ENCODE peak calls at places on chromosome 16, in five cellular contexts. M is cardiac muscle cell, B is adrenal gland, E is HFF-Myc, J is NB4. H is an unnamed sample.

GRCh38 chr16:81148277-81148676 is 52.1 kb upstream of the GCSH start:
- DNase-seq in J (no peak), E (no peak), M (no peak), B (no peak), H (no peak)

GRCh38 chr16:87068751-87069150 is 248.4 kb downstream of the C16orf95 start:
- DNase-seq in J (no peak), B (no peak), E (no peak), M (no peak), H (no peak)

GRCh38 chr16:50244504-50245416 is 21.6 kb upstream of the ADCY7 start:
- DNase-seq in E (no peak), B (no peak), J (no peak), M (no peak), H (no peak)

GRCh38 chr16:85940214-85940613 is 41.3 kb downstream of the IRF8 start:
- DNase-seq in E (no peak), M (no peak), B (no peak), J (no peak), H (no peak)

GRCh38 chr16:1773703-1774455 is 945 bp upstream of the MRPS34 start:
- DNase-seq in E (no peak), M (no peak), B (no peak), J (peak), H (no peak)

GRCh38 chr16:69329369-69330285 is 761 bp downstream of the PDF start:
- DNase-seq in J (no peak), B (no peak), E (no peak), M (no peak), H (no peak)

GRCh38 chr16:9061358-9061813 is 30.1 kb upstream of the HAPSTR1 start:
- DNase-seq in B (no peak), M (peak), J (no peak), E (no peak), H (no peak)

GRCh38 chr16:74751658-74752057 is 23.0 kb downstream of the FA2H start:
- DNase-seq in M (no peak), J (no peak), E (no peak), B (no peak), H (no peak)

GRCh38 chr16:89395150-89396142 is 94.9 kb downstream of the ANKRD11 start:
- DNase-seq in E (peak), B (peak), J (no peak), M (no peak), H (peak)

GRCh38 chr16:60206511-60206910 is 1472.4 kb upstream of the GOT2 start:
- DNase-seq in M (no peak), J (no peak), E (no peak), B (no peak), H (no peak)

GRCh38 chr16:83409347-83409746 is 398.4 kb upstream of the HSBP1 start:
- DNase-seq in B (no peak), E (no peak), J (no peak), M (no peak), H (no peak)

GRCh38 chr16:47143329-47143676 is 442 bp downstream of the NETO2 start:
- DNase-seq in M (peak), J (peak), B (peak), E (no peak), H (no peak)
- TF ChIP-seq CTCF in M (peak), J (peak), B (peak), E (peak), H (peak)

GRCh38 chr16:67509016-67509415 is 19.6 kb upstream of the RIPOR1 start:
- DNase-seq in E (no peak), J (no peak), B (no peak), M (no peak), H (no peak)
- H3K4me3 ChIP-seq in E (no peak), J (no peak), B (no peak), M (no peak), H (no peak)

GRCh38 chr16:30875881-30876791 is 17.7 kb downstream of the BCL7C start:
- DNase-seq in E (no peak), J (peak), B (no peak), M (peak), H (no peak)

GRCh38 chr16:30870904-30871303 is 23.0 kb downstream of the BCL7C start:
- DNase-seq in E (no peak), M (no peak), J (no peak), B (no peak), H (no peak)

GRCh38 chr16:30874244-30874820 is 19.5 kb downstream of the BCL7C start:
- DNase-seq in J (no peak), B (no peak), M (no peak), E (no peak), H (no peak)

GRCh38 chr16:30876867-30877266 is 17.0 kb downstream of the BCL7C start:
- DNase-seq in B (no peak), E (no peak), J (no peak), M (no peak), H (no peak)

GRCh38 chr16:30874821-30875717 is 18.8 kb downstream of the BCL7C start:
- DNase-seq in J (peak), B (peak), E (peak), M (peak), H (peak)
- TF ChIP-seq CTCF in J (no peak), B (peak), E (no peak), M (no peak), H (no peak)

DNA sequence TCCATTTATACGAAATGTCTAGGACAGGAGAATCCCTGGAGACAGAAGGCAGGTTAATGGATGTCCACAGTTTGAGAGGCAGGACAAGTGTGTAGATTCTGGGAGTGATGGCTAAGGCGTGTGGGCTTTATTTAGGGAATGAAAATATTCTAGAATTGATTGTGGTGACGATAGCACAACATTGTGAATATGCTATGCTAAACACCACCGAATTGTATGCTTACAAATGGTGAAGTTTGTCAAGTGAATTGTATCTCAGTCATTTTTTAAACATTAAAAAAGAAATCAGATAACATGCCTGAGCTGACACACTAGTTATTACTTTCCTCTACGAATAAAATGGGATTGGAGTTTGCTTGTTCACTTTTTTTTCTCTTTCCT is 5.4 kb upstream of the TXNDC11 start:
- DNase-seq in B (no peak), J (no peak), E (no peak), M (no peak), H (no peak)
- H3K4me3 ChIP-seq in B (no peak), J (no peak), E (no peak), M (no peak), H (no peak)

DNA sequence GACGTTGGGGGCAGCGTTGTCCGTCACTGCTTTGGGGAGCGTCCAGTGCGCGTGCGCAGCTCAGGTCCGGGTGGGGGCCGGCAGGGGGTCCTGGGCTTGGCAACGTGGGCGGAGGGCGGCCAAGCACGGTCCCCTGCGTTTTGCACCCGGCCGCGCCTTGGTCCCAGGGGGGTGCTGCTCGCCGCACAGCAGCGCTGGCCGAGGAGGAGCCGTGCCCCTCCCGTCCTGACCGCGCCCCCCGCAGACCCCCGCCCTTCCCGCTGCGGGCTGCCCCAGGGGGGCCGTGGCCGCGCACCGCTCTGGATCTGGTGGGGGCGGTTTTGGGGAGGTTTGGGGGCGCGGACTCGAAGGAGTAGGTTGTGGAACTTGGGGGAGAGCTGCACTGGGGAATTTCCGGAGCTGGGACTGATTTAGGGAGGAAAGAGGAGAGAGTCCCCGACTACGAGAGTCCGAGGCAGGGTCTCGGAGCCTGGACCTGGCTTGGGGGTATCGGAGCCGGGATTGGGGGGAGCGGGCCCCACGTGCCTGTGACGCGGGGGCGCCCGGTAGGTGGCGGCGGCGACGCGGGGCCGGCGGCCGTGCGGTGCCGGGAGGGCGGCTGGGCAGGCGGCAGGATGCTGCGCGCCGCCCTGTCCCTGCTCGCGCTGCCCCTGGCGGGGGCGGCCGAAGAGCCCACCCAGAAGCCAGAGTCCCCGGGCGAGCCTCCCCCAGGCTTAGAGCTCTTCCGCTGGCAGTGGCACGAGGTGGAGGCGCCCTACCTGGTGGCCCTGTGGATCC is at the start of gene SLC9A5:
- DNase-seq in B (peak), M (peak), E (no peak), J (peak), H (no peak)
- TF ChIP-seq CTCF in B (peak), M (no peak), E (no peak), J (no peak), H (no peak)

GRCh38 chr16:84820305-84820684 is 510 bp downstream of the CRISPLD2 start:
- DNase-seq in E (no peak), J (no peak), M (no peak), B (no peak), H (no peak)

GRCh38 chr16:84821179-84821578 is 1.4 kb downstream of the CRISPLD2 start:
- DNase-seq in E (no peak), J (no peak), B (no peak), M (no peak), H (no peak)

GRCh38 chr16:84821728-84822676 is 2.2 kb downstream of the CRISPLD2 start:
- DNase-seq in M (no peak), J (no peak), B (no peak), E (no peak), H (no peak)

GRCh38 chr16:84819644-84820304 is at the start of gene CRISPLD2:
- DNase-seq in M (peak), B (peak), J (peak), E (no peak), H (no peak)

DNA sequence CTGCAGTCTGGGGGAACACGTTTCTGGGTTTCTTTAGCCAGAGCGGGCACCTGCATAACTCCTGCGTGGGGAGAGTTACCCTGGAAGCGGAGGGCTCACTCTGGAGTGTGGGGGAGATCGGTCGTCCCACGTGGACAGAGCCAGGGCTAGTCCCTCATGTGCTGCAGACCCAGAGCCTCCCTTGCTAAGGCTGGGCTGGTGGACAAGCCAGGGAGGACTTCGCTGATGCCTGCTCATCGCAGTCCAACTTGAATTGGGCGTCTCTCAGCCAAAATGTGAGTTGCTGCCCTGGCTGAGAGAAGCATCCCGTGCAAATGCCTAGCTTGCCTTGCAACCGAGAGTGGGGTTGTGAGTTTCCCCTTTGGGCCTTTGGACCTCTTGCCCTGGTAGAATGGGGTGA is 986 bp downstream of the CRISPLD2 start:
- DNase-seq in J (no peak), M (no peak), B (no peak), E (no peak), H (no peak)
- H3K4me3 ChIP-seq in J (no peak), M (no peak), B (peak), E (peak), H (no peak)

GRCh38 chr16:57447142-57447962 is at the start of the genes CIAPIN1 and COQ9:
- DNase-seq in E (peak), J (peak), B (peak), M (peak), H (peak)
- TF ChIP-seq CTCF in E (no peak), J (no peak), B (no peak), M (no peak), H (no peak)